ENCODE peak calls at places on chromosomes 7 and 10, in five cellular contexts. E, K, Z, X and S are unnamed samples.

GRCh38 chr10:47164126-47164799 is 135.7 kb upstream of the GDF10 start:
- DNase-seq in E (peak; percentile 91), K (peak; percentile 48), Z (no peak), X (peak; percentile 93), S (peak; percentile 72)

GRCh38 chr7:131074585-131074984 is 253.1 kb upstream of the MKLN1 start:
- DNase-seq in E (no peak), K (no peak), Z (no peak), X (no peak), S (no peak)

GRCh38 chr10:52071814-52072213 is 242.3 kb upstream of the DKK1 start:
- DNase-seq in E (no peak), K (no peak), Z (peak; percentile 17), X (no peak), S (no peak)

GRCh38 chr10:120600871-120601644 is 144.0 kb downstream of the PLPP4 start:
- DNase-seq in E (no peak), K (no peak), Z (no peak), X (peak; percentile 41), S (peak; percentile 4)

GRCh38 chr7:150407588-150408392 is 28.7 kb downstream of the ZNF775 start:
- DNase-seq in E (no peak), K (no peak), Z (peak; percentile 75), X (no peak), S (no peak)

GRCh38 chr10:127354992-127355391 is 158.6 kb upstream of the INSYN2A start:
- DNase-seq in E (no peak), K (no peak), Z (no peak), X (peak; percentile 30), S (no peak)

GRCh38 chr7:151682831-151683614 is 163.3 kb upstream of the RHEB start:
- DNase-seq in E (no peak), K (no peak), Z (no peak), X (no peak), S (no peak)

GRCh38 chr7:33725641-33726040 is 179.7 kb upstream of the BMPER start:
- DNase-seq in E (no peak), K (no peak), Z (no peak), X (no peak), S (no peak)

GRCh38 chr7:39979406-39980073 is 29.5 kb downstream of the CDK13 start:
- DNase-seq in E (no peak), K (no peak), Z (no peak), X (no peak), S (no peak)

GRCh38 chr7:145152589-145152988 is 316.7 kb upstream of the TPK1 start:
- DNase-seq in E (no peak), K (no peak), Z (no peak), X (no peak), S (no peak)

GRCh38 chr7:13240349-13240748 is 552.9 kb downstream of the ARL4A start:
- DNase-seq in E (peak; percentile 51), K (no peak), Z (no peak), X (peak; percentile 62), S (peak; percentile 65)

GRCh38 chr10:131946321-131946751 is 35.4 kb downstream of the BNIP3 start:
- DNase-seq in E (peak; percentile 91), K (no peak), Z (no peak), X (peak; percentile 87), S (peak; percentile 73)

GRCh38 chr10:12484945-12485805 is 135.8 kb downstream of the CAMK1D start:
- DNase-seq in E (no peak), K (no peak), Z (no peak), X (no peak), S (no peak)

GRCh38 chr10:79386637-79387465 is 39.6 kb downstream of the PPIF start:
- DNase-seq in E (no peak), K (peak; percentile 57), Z (peak; percentile 74), X (peak; percentile 3), S (no peak)

GRCh38 chr10:4303045-4303444 is 518.0 kb upstream of the KLF6 start:
- DNase-seq in E (peak; percentile 21), K (no peak), Z (no peak), X (no peak), S (peak; percentile 39)

GRCh38 chr10:51103818-51104217 is 29.5 kb downstream of the PRKG1 start:
- DNase-seq in E (peak; percentile 42), K (no peak), Z (no peak), X (no peak), S (peak; percentile 44)

GRCh38 chr7:152504367-152504766 is 68.6 kb upstream of the KMT2C start:
- DNase-seq in E (no peak), K (no peak), Z (no peak), X (no peak), S (peak; percentile 25)

GRCh38 chr10:6416892-6417512 is 163.1 kb downstream of the PRKCQ start:
- DNase-seq in E (peak; percentile 57), K (no peak), Z (no peak), X (peak; percentile 77), S (peak; percentile 59)

GRCh38 chr10:69769395-69769989 is 32.2 kb upstream of the COL13A1 start:
- DNase-seq in E (peak; percentile 79), K (peak; percentile 67), Z (no peak), X (peak; percentile 93), S (peak; percentile 61)

GRCh38 chr7:149291036-149291835 is 29.2 kb downstream of the ZNF783 start:
- DNase-seq in E (no peak), K (no peak), Z (peak; percentile 46), X (no peak), S (no peak)

GRCh38 chr7:27910341-27910740 is 170.4 kb downstream of the TAX1BP1 start:
- DNase-seq in E (peak; percentile 44), K (no peak), Z (no peak), X (no peak), S (peak; percentile 33)

GRCh38 chr7:64884085-64884912 is 18.8 kb upstream of the ZNF273 start:
- DNase-seq in E (no peak), K (peak; percentile 7), Z (no peak), X (no peak), S (no peak)

GRCh38 chr7:77426052-77426404 is 9.9 kb upstream of the GSAP start:
- DNase-seq in E (no peak), K (no peak), Z (no peak), X (peak; percentile 51), S (no peak)
- H3K4me3 ChIP-seq in E (peak overlapping the region; percentile 38), K (no peak overlapping the region), Z (no peak overlapping the region), X (peak overlapping the region; percentile 37), S (no peak overlapping the region)

GRCh38 chr7:29299986-29300609 is 105.5 kb downstream of the CHN2 start:
- DNase-seq in E (no peak), K (no peak), Z (no peak), X (no peak), S (peak; percentile 48)

GRCh38 chr7:29300649-29301048 is 106.1 kb downstream of the CHN2 start:
- DNase-seq in E (no peak), K (no peak), Z (no peak), X (peak; percentile 32), S (no peak)

GRCh38 chr7:29292886-29293658 is 98.5 kb downstream of the CHN2 start:
- DNase-seq in E (no peak), K (no peak), Z (no peak), X (no peak), S (no peak)

GRCh38 chr7:29296421-29296820 is 101.8 kb downstream of the CHN2 start:
- DNase-seq in E (no peak), K (no peak), Z (no peak), X (no peak), S (no peak)

DNA sequence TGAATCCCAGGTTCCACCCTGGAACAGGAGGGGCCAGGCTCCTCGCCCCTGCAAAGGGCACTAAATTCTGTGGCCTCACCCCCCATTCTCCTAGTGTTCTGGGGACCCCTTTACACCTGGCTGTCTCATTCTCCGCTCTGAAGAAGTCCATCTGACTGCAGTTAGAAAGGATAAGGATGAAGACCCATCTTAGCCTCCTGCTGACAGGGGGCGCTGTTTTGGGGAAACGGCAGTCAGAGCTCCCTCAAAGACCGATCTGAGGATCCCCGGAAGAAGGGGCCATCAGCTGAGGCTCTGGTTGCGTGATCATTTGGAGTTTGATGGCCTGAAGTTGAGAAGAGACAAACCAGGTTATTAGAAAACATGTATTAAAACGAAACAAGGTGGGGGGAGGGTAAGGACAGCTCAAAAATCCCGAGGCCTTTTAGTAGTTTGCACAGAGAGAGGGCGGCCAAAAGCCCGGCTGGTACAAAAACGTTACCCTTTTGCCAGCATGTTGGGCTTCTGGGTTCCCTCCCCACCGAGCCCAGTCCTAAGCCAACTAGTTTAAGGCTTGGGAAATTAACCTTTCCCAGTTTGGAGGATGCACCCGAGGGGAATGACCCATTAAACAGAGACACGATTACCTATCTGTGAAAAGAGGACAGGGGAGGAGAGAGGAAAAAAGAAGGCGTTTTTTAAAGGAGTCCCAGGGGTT is 102.8 kb downstream of the CHN2 start:
- DNase-seq in E (no peak), K (no peak), Z (no peak), X (no peak), S (no peak)
- TF ChIP-seq CTCF in E (no peak), K (no peak), Z (no peak), X (peak; percentile 23), S (no peak)

GRCh38 chr10:28676968-28677888 is at the start of gene BAMBI:
- DNase-seq in E (peak; percentile 89), K (peak; percentile 92), Z (peak; percentile 98), X (peak; percentile 96), S (peak; percentile 95)

GRCh38 chr10:28677889-28678686 is 767 bp downstream of the BAMBI start:
- DNase-seq in E (peak; percentile 22), K (peak; percentile 58), Z (peak; percentile 89), X (peak; percentile 31), S (peak; percentile 31)

GRCh38 chr10:28676297-28676967 is 889 bp upstream of the BAMBI start:
- DNase-seq in E (no peak), K (no peak), Z (no peak), X (peak; percentile 22), S (no peak)

GRCh38 chr10:28679941-28680752 is 2.8 kb downstream of the BAMBI start:
- DNase-seq in E (no peak), K (no peak), Z (no peak), X (peak; percentile 40), S (no peak)

GRCh38 chr10:28678687-28679457 is 1.6 kb downstream of the BAMBI start:
- DNase-seq in E (peak; percentile 24), K (peak; percentile 49), Z (no peak), X (peak; percentile 27), S (no peak)
- H3K4me3 ChIP-seq in E (peak overlapping the region; percentile 89), K (peak overlapping the region; percentile 73), Z (peak overlapping the region; percentile 65), X (peak overlapping the region; percentile 84), S (peak overlapping the region; percentile 55)

GRCh38 chr7:30888783-30889182 is 22.9 kb upstream of the AQP1 start:
- DNase-seq in E (peak; percentile 86), K (peak; percentile 79), Z (peak; percentile 41), X (peak; percentile 82), S (peak; percentile 74)
- TF ChIP-seq CTCF in E (no peak), K (no peak), Z (no peak), X (no peak), S (no peak)

GRCh38 chr7:101168412-101169049 is 3.2 kb upstream of the VGF start:
- DNase-seq in E (no peak), K (no peak), Z (peak; percentile 3), X (no peak), S (no peak)

GRCh38 chr7:101171442-101171837 is 6.1 kb upstream of the VGF start:
- DNase-seq in E (no peak), K (no peak), Z (no peak), X (no peak), S (no peak)

GRCh38 chr7:101170617-101171441 is 5.5 kb upstream of the VGF start:
- DNase-seq in E (no peak), K (no peak), Z (no peak), X (no peak), S (no peak)

GRCh38 chr7:101169110-101169837 is 3.9 kb upstream of the VGF start:
- DNase-seq in E (no peak), K (no peak), Z (peak; percentile 11), X (no peak), S (no peak)

GRCh38 chr7:101169838-101170531 is 4.6 kb upstream of the VGF start:
- DNase-seq in E (peak; percentile 60), K (peak; percentile 70), Z (peak; percentile 94), X (peak; percentile 66), S (peak; percentile 63)
- H3K4me3 ChIP-seq in E (no peak overlapping the region), K (no peak overlapping the region), Z (no peak overlapping the region), X (no peak overlapping the region), S (no peak overlapping the region)